ENCODE peak calls at places on chromosome 16, in four cellular contexts. L is K562, K is GM12878, F is HepG2. X is an unnamed sample. For H3K4me1, the result is how much of the 10 kb centered on the place peaks cover.

GRCh38 chr16:48282636-48283263 is 35.4 kb upstream of the ABCC11 start:
- DNase-seq in L (no peak), F (no peak), K (no peak), X (no peak)

GRCh38 chr16:30715777-30716445 is 16.9 kb downstream of the SRCAP start:
- DNase-seq in L (no peak), F (no peak), K (no peak), X (no peak)

GRCh38 chr16:47037396-47037745 is 63.9 kb upstream of the DNAJA2 start:
- DNase-seq in F (no peak), K (no peak), L (no peak), X (no peak)

GRCh38 chr16:79182618-79183017 is 417.9 kb downstream of the MAF start:
- DNase-seq in L (no peak), F (no peak), K (no peak), X (no peak)

GRCh38 chr16:4947722-4948503 is 10.2 kb upstream of the SEC14L5 start:
- DNase-seq in K (no peak), F (peak), L (no peak), X (no peak)

GRCh38 chr16:84348386-84348785 is 20.0 kb upstream of the ATP2C2 start:
- DNase-seq in F (no peak), L (no peak), K (no peak), X (no peak)

GRCh38 chr16:12470311-12471229 is 333.1 kb downstream of the CPPED1 start:
- DNase-seq in L (no peak), F (no peak), K (no peak), X (no peak)

GRCh38 chr16:29877266-29877961 is 14.4 kb upstream of the CDIPT start:
- DNase-seq in K (peak), L (peak), F (no peak), X (peak)

GRCh38 chr16:69930117-69930776 is 20.9 kb upstream of the CLEC18A start:
- DNase-seq in F (peak), K (no peak), L (peak), X (peak)

GRCh38 chr16:66378739-66379570 is 12.5 kb downstream of the CDH5 start:
- DNase-seq in L (no peak), K (no peak), F (no peak), X (no peak)

GRCh38 chr16:67445441-67445912 is 14.6 kb downstream of the HSD11B2 start:
- DNase-seq in K (no peak), F (peak), L (no peak), X (peak)

GRCh38 chr16:29989111-29989858 is 6.1 kb downstream of the HIRIP3 start:
- DNase-seq in L (no peak), F (no peak), K (no peak), X (no peak)

GRCh38 chr16:87918314-87918713 is 18.0 kb downstream of the CA5A start:
- DNase-seq in K (no peak), F (no peak), L (no peak), X (no peak)

GRCh38 chr16:35664091-35664693 is 2204.8 kb downstream of the TP53TG3F start:
- DNase-seq in F (no peak), K (no peak), L (no peak), X (no peak)

GRCh38 chr16:85252014-85252413 is 139.7 kb upstream of the CIBAR2 start:
- DNase-seq in L (no peak), F (no peak), K (no peak), X (peak)

GRCh38 chr16:21656795-21657768 is 4.7 kb upstream of the IGSF6 start:
- DNase-seq in L (peak), F (peak), K (peak), X (peak)

GRCh38 chr16:57565461-57565860 is 23.0 kb downstream of the ADGRG5 start:
- DNase-seq in K (no peak), L (no peak), F (no peak), X (no peak)

GRCh38 chr16:578870-579405 is 9.2 kb downstream of the PIGQ start:
- DNase-seq in L (peak), K (no peak), F (peak), X (peak)

GRCh38 chr16:576197-576822 is 6.5 kb downstream of the PIGQ start:
- DNase-seq in F (no peak), L (no peak), K (no peak), X (no peak)

GRCh38 chr16:576823-577201 is 7.0 kb downstream of the PIGQ start:
- DNase-seq in F (no peak), K (no peak), L (peak), X (peak)

GRCh38 chr16:578232-578869 is 8.6 kb downstream of the PIGQ start:
- DNase-seq in L (no peak), F (no peak), K (no peak), X (no peak)

GRCh38 chr16:577796-578195 is 8.0 kb downstream of the PIGQ start:
- DNase-seq in L (no peak), F (no peak), K (no peak), X (no peak)
- H3K4me2 ChIP-seq in L (no peak), F (no peak), K (no peak), X (no peak)

DNA sequence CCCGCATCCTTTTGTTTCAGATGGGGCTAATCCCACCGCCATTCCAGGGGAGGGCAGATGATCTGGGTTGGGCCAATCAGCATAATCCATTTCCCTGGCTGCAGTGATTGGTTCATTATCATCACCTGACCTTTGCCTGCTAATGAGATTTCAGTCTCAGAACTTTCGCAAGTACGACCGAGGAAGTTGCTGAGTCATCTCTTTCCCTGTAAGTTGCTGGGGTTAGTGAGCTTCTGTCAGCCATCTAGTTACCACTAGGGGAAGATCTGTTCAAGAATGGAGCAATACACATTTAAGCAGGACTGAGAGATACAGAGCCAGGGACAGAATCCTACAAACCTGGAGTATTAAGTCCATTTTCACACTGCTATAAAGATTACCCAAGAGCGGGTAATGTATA is 65.3 kb upstream of the NUDT7 start:
- DNase-seq in L (peak), K (no peak), F (peak), X (no peak)
- TF ChIP-seq FOXM1 in L (no peak), K (no peak), F (no peak), X (no peak)

GRCh38 chr16:23334421-23334853 is 32.3 kb downstream of the SCNN1B start:
- DNase-seq in K (peak), L (no peak), F (no peak), X (no peak)
- H3K4me1 ChIP-seq in K (under half), L (under half), F (under half), X (under half)

GRCh38 chr16:2250652-2251280 is 621 bp downstream of the ECI1 start:
- DNase-seq in K (no peak), F (no peak), L (no peak), X (no peak)
- H3K4me2 ChIP-seq in K (peak), F (peak), L (peak), X (peak)

GRCh38 chr16:89842471-89843408 is 14.5 kb downstream of the SPIRE2 start:
- DNase-seq in F (peak), K (no peak), L (no peak), X (peak)
- TF ChIP-seq FOXM1 in F (no peak), K (no peak), L (no peak), X (peak)

DNA sequence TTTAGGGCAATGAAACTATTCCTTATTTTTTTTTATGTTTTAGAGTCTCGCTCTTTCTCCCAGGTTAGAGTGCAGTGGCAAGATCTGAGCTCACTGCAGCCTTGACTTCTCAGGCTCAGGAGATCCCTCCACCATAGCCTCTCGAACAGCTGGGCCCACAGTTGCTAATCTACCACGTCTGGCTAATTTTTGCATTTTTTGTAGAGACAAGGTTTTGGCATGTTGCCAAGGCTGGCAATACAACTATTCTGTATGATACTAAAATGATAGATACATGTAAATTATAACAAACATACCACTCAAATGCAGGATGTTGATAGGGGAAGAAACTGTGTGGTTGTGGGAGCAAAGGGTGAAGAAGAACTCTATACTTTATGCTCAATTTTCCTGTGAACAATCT is 401.3 kb downstream of the ZFHX3 start:
- DNase-seq in L (no peak), K (no peak), F (no peak), X (no peak)
- H3K4me1 ChIP-seq in L (under half), K (under half), F (under half), X (under half)

GRCh38 chr16:28157768-28158535 is 53.8 kb downstream of the XPO6 start:
- DNase-seq in L (no peak), F (no peak), K (no peak), X (no peak)
- H3K4me2 ChIP-seq in L (no peak), F (no peak), K (no peak), X (no peak)